ENCODE peak calls at places on chromosomes 2 and 18, in eight cellular contexts. U is activated CD4-positive, alpha-beta T cell treated with anti-CD3 and anti-CD28 coated beads, Interleukin-2, amount 50 U/mL, for 1 hour; R is HTR-8/SVneo; W is activated T-helper 1 cell treated with anti-CD3 and anti-CD28 coated beads, Interleukin-2, amount 50 U/mL, for 16 hours; A is transverse colon; T is stimulated activated CD8-positive, alpha-beta memory T cell treated with anti-CD3 and anti-CD28 coated beads, Interleukin-4, amount 100 ng/mL, for 4 hours; O is upper lobe of right lung; J is caudate nucleus. C is an unnamed sample.

GRCh38 chr18:80200171-80200931 is 47.0 kb downstream of the PARD6G start:
- DNase-seq in U (no peak), T (no peak), A (no peak), O (peak; percentile 48), W (no peak), J (peak; percentile 48), R (no peak), C (no peak)

GRCh38 chr2:154623819-154624218 is 74.7 kb upstream of the KCNJ3 start:
- DNase-seq in T (no peak), R (peak; percentile 34), J (peak; percentile 61), U (no peak), A (peak; percentile 20), W (no peak), O (no peak), C (peak; percentile 25)

GRCh38 chr18:75008186-75008585 is 200.8 kb downstream of the PTGR3 start:
- DNase-seq in A (no peak), U (no peak), O (no peak), J (no peak), R (no peak), W (no peak), T (no peak), C (no peak)

GRCh38 chr2:63580651-63581050 is 7.6 kb downstream of the WDPCP start:
- DNase-seq in R (no peak), A (no peak), U (no peak), J (no peak), T (no peak), W (no peak), O (no peak), C (no peak)

GRCh38 chr2:150480971-150481830 is 6.3 kb downstream of the RND3 start:
- DNase-seq in T (no peak), O (no peak), A (no peak), W (no peak), R (no peak), J (no peak), U (no peak), C (no peak)

GRCh38 chr2:180644709-180645108 is 335.7 kb upstream of the UBE2E3 start:
- DNase-seq in R (no peak), J (no peak), T (no peak), W (no peak), U (no peak), A (no peak), O (no peak), C (no peak)

GRCh38 chr18:24930478-24930877 is 421.5 kb downstream of the ZNF521 start:
- DNase-seq in A (no peak), W (no peak), R (no peak), T (no peak), U (no peak), O (no peak), J (no peak), C (no peak)

GRCh38 chr18:78639597-78639950 is 340.0 kb upstream of the SALL3 start:
- DNase-seq in R (no peak), W (no peak), O (no peak), J (no peak), U (no peak), A (no peak), T (no peak), C (no peak)

GRCh38 chr2:218024336-218024735 is 21.5 kb upstream of the TNS1 start:
- DNase-seq in J (no peak), U (no peak), T (no peak), W (no peak), A (peak; percentile 1), R (no peak), O (peak; percentile 40), C (peak; percentile 5)